ENCODE peak calls at places on chromosomes 13 and 19, in eight cellular contexts. One of them, this sample, is unnamed.
A peak's percentile ranks its signal among the peaks of the same experiment; 100 is the strongest.

GRCh38 chr19:17888260-17888659 is 16.5 kb downstream of the SLC5A5 start:
- DNase-seq in HT-29: no peak
- DNase-seq in AG09319: no peak
- DNase-seq in aorta: no peak
- DNase-seq in NCI-H226: no peak
- DNase-seq in GM03348: no peak
- DNase-seq in lower lobe of right lung: no peak
- DNase-seq in hypothalamus: no peak
- DNase-seq in this sample: no peak

GRCh38 chr19:18526316-18526715 is 4.4 kb upstream of the ELL start:
- DNase-seq in AG09319: no peak
- DNase-seq in aorta: no peak
- DNase-seq in hypothalamus: no peak
- DNase-seq in lower lobe of right lung: no peak
- DNase-seq in GM03348: no peak
- DNase-seq in HT-29: no peak
- DNase-seq in NCI-H226: no peak
- DNase-seq in this sample: no peak

GRCh38 chr13:39317284-39317683 is 279.0 kb downstream of the NHLRC3 start:
- DNase-seq in GM03348: peak; percentile 41
- DNase-seq in HT-29: no peak
- DNase-seq in NCI-H226: peak; percentile 38
- DNase-seq in AG09319: no peak
- DNase-seq in lower lobe of right lung: no peak
- DNase-seq in aorta: no peak
- DNase-seq in hypothalamus: no peak
- DNase-seq in this sample: peak; percentile 42

GRCh38 chr13:44218501-44219240 is 155.0 kb upstream of the SERP2 start:
- DNase-seq in HT-29: peak; percentile 89
- DNase-seq in GM03348: no peak
- DNase-seq in AG09319: no peak
- DNase-seq in aorta: peak; percentile 85
- DNase-seq in NCI-H226: no peak
- DNase-seq in lower lobe of right lung: peak; percentile 87
- DNase-seq in hypothalamus: no peak
- DNase-seq in this sample: no peak

GRCh38 chr13:94335786-94336357 is 143.6 kb downstream of the DCT start:
- DNase-seq in AG09319: no peak
- DNase-seq in aorta: no peak
- DNase-seq in NCI-H226: no peak
- DNase-seq in GM03348: no peak
- DNase-seq in HT-29: no peak
- DNase-seq in hypothalamus: no peak
- DNase-seq in lower lobe of right lung: no peak
- DNase-seq in this sample: no peak

GRCh38 chr19:38004100-38004504 is 97.1 kb downstream of the SIPA1L3 start:
- DNase-seq in hypothalamus: no peak
- DNase-seq in GM03348: peak; percentile 21
- DNase-seq in aorta: no peak
- DNase-seq in lower lobe of right lung: no peak
- DNase-seq in HT-29: no peak
- DNase-seq in AG09319: no peak
- DNase-seq in NCI-H226: peak; percentile 35
- DNase-seq in this sample: no peak

GRCh38 chr19:8481191-8481590 is 21.2 kb downstream of the PRAM1 start:
- DNase-seq in GM03348: no peak
- DNase-seq in AG09319: no peak
- DNase-seq in hypothalamus: no peak
- DNase-seq in HT-29: no peak
- DNase-seq in NCI-H226: no peak
- DNase-seq in aorta: peak; percentile 58
- DNase-seq in lower lobe of right lung: no peak
- DNase-seq in this sample: no peak

GRCh38 chr13:101346161-101346560 is 70.1 kb downstream of the NALCN start:
- DNase-seq in GM03348: peak; percentile 12
- DNase-seq in HT-29: no peak
- DNase-seq in AG09319: no peak
- DNase-seq in hypothalamus: no peak
- DNase-seq in lower lobe of right lung: no peak
- DNase-seq in NCI-H226: no peak
- DNase-seq in aorta: no peak
- DNase-seq in this sample: no peak

GRCh38 chr13:105805866-105806265 is 729.6 kb downstream of the EFNB2 start:
- DNase-seq in lower lobe of right lung: no peak
- DNase-seq in aorta: no peak
- DNase-seq in hypothalamus: no peak
- DNase-seq in AG09319: no peak
- DNase-seq in GM03348: no peak
- DNase-seq in NCI-H226: no peak
- DNase-seq in HT-29: no peak
- DNase-seq in this sample: no peak

GRCh38 chr19:289651-290538 is 1.3 kb downstream of the PLPP2 start:
- DNase-seq in GM03348: no peak
- DNase-seq in AG09319: no peak
- DNase-seq in lower lobe of right lung: peak; percentile 69
- DNase-seq in aorta: peak; percentile 61
- DNase-seq in NCI-H226: peak; percentile 96
- DNase-seq in HT-29: peak; percentile 88
- DNase-seq in hypothalamus: no peak
- DNase-seq in this sample: peak; percentile 22

GRCh38 chr19:29538651-29539050 is 12.9 kb downstream of the VSTM2B start:
- DNase-seq in NCI-H226: no peak
- DNase-seq in AG09319: no peak
- DNase-seq in hypothalamus: no peak
- DNase-seq in lower lobe of right lung: no peak
- DNase-seq in GM03348: no peak
- DNase-seq in HT-29: no peak
- DNase-seq in aorta: peak; percentile 26
- DNase-seq in this sample: no peak

GRCh38 chr19:18226956-18227780 is 930 bp upstream of the PDE4C start:
- DNase-seq in NCI-H226: no peak
- DNase-seq in GM03348: no peak
- DNase-seq in AG09319: no peak
- DNase-seq in aorta: no peak
- DNase-seq in HT-29: no peak
- DNase-seq in lower lobe of right lung: no peak
- DNase-seq in hypothalamus: no peak
- DNase-seq in this sample: no peak

GRCh38 chr19:38676878-38677646 is 29.6 kb downstream of the ACTN4 start:
- DNase-seq in AG09319: no peak
- DNase-seq in hypothalamus: no peak
- DNase-seq in aorta: no peak
- DNase-seq in HT-29: no peak
- DNase-seq in lower lobe of right lung: no peak
- DNase-seq in NCI-H226: no peak
- DNase-seq in GM03348: no peak
- DNase-seq in this sample: no peak

This sample was measured in astrocyte of the cerebellum.